ENCODE peak calls at places on chromosomes 13 and 19, in six cellular contexts. D, E, T, M, F and J are unnamed samples. For H3K4me1, H3K9me3 and H3K27me3, the result is how much of the 10 kb centered on the place peaks cover.

GRCh38 chr13:112893570-112894422 is 75.2 kb upstream of the MCF2L start:
- DNase-seq in E (peak), D (peak), T (no peak), M (peak), F (peak), J (no peak)

GRCh38 chr13:102017248-102017647 is 384.6 kb downstream of the FGF14 start:
- DNase-seq in D (no peak), M (no peak), T (no peak), F (no peak), E (no peak), J (no peak)

GRCh38 chr19:22945560-22945959 is 57.4 kb downstream of the ZNF728 start:
- DNase-seq in M (peak), E (no peak), D (no peak), F (no peak), T (no peak), J (no peak)

GRCh38 chr19:12723643-12724426 is at the start of gene TNPO2:
- DNase-seq in M (peak), D (no peak), E (peak), F (peak), T (no peak), J (peak)

GRCh38 chr13:23667750-23668149 is 97.5 kb downstream of the TNFRSF19 start:
- DNase-seq in D (no peak), M (no peak), F (no peak), E (no peak), T (no peak), J (no peak)

GRCh38 chr13:113493315-113493951 is 2.9 kb upstream of the DCUN1D2 start:
- DNase-seq in E (peak), D (no peak), F (no peak), T (no peak), M (peak), J (no peak)

GRCh38 chr13:103730407-103730806 is 664.2 kb upstream of the SLC10A2 start:
- DNase-seq in E (no peak), F (no peak), M (no peak), T (no peak), D (no peak), J (no peak)

GRCh38 chr13:113579686-113580085 is 4.9 kb upstream of the TFDP1 start:
- DNase-seq in D (no peak), E (no peak), F (no peak), M (no peak), T (no peak), J (no peak)

GRCh38 chr13:99406799-99407201 is 94.5 kb upstream of the TM9SF2 start:
- DNase-seq in D (no peak), M (no peak), F (no peak), E (no peak), T (no peak), J (no peak)

GRCh38 chr19:294341-294818 is 3.2 kb upstream of the PLPP2 start:
- DNase-seq in D (no peak), F (peak), E (no peak), M (peak), T (no peak), J (no peak)

GRCh38 chr13:22940736-22941135 is 240.0 kb upstream of the SGCG start:
- DNase-seq in T (no peak), E (no peak), M (no peak), F (no peak), D (no peak), J (no peak)

GRCh38 chr13:102402292-102402691 is 444 bp upstream of the FGF14 start:
- DNase-seq in T (no peak), F (peak), D (no peak), E (no peak), M (peak), J (no peak)

GRCh38 chr13:71210861-71211260 is 656.1 kb downstream of the DACH1 start:
- DNase-seq in T (no peak), M (no peak), F (no peak), E (no peak), D (no peak), J (no peak)

GRCh38 chr13:95059306-95059705 is 241.9 kb downstream of the ABCC4 start:
- DNase-seq in F (no peak), T (no peak), M (no peak), D (no peak), E (no peak), J (no peak)

GRCh38 chr19:41321600-41322270 is 11.8 kb downstream of the CCDC97 start:
- DNase-seq in E (no peak), D (no peak), F (peak), T (no peak), M (peak), J (no peak)

GRCh38 chr19:6020972-6021805 is 43.2 kb upstream of the RANBP3 start:
- DNase-seq in M (no peak), F (peak), D (no peak), T (no peak), E (no peak), J (no peak)

GRCh38 chr19:2617393-2618165 is 84.9 kb downstream of the GNG7 start:
- DNase-seq in M (no peak), T (no peak), F (no peak), D (no peak), E (no peak), J (no peak)

GRCh38 chr13:81283561-81283960 is 942.6 kb upstream of the SPRY2 start:
- DNase-seq in M (no peak), D (no peak), T (no peak), E (no peak), F (no peak), J (no peak)

GRCh38 chr13:73268306-73268705 is 209.5 kb downstream of the KLF5 start:
- DNase-seq in D (peak), F (no peak), M (peak), E (peak), T (no peak), J (no peak)

GRCh38 chr19:49430678-49431329 is 5.6 kb downstream of the GFY start:
- DNase-seq in T (no peak), D (no peak), F (peak), M (no peak), E (no peak), J (no peak)

GRCh38 chr19:38152461-38153379 is 71.3 kb downstream of the DPF1 start:
- DNase-seq in T (no peak), M (peak), F (no peak), E (no peak), D (no peak), J (no peak)

GRCh38 chr19:37655689-37656491 is 625 bp upstream of the ZFP30 start:
- DNase-seq in D (peak), F (peak), E (peak), M (peak), T (peak), J (peak)

GRCh38 chr19:10420444-10421239 is at the start of gene PDE4A:
- DNase-seq in T (no peak), F (peak), E (no peak), M (no peak), D (no peak), J (no peak)

GRCh38 chr19:40673377-40673776 is 17.1 kb downstream of the NUMBL start:
- DNase-seq in T (no peak), D (no peak), M (no peak), E (no peak), F (no peak), J (no peak)

GRCh38 chr13:46667687-46668281 is 114.8 kb downstream of the LRCH1 start:
- DNase-seq in E (no peak), M (no peak), F (no peak), D (no peak), T (no peak), J (no peak)

GRCh38 chr13:58625703-58626389 is 994.3 kb downstream of the PCDH17 start:
- DNase-seq in F (no peak), D (no peak), M (no peak), E (no peak), T (no peak), J (no peak)

GRCh38 chr13:21033224-21033855 is 28.0 kb downstream of the LATS2 start:
- DNase-seq in M (no peak), F (no peak), E (no peak), T (no peak), D (no peak), J (no peak)
- H3K4me1 ChIP-seq in M (under half), F (half or more), E (under half), T (under half), D (under half), J (under half)

GRCh38 chr19:20005741-20006140 is 33.6 kb downstream of the ZNF682 start:
- DNase-seq in T (no peak), D (no peak), M (no peak), F (no peak), E (no peak), J (no peak)
- H3K9me3 ChIP-seq in T (under half), D (under half), M (under half), F (half or more), E (under half), J (under half)

GRCh38 chr19:53908106-53908932 is 759 bp upstream of the CACNG7 start:
- DNase-seq in T (no peak), F (no peak), D (no peak), E (peak), M (peak), J (peak)

GRCh38 chr19:53907690-53908089 is 1.4 kb upstream of the CACNG7 start:
- DNase-seq in E (no peak), D (no peak), F (no peak), T (no peak), M (no peak), J (no peak)

GRCh38 chr19:53910170-53910518 is 1.1 kb downstream of the CACNG7 start:
- DNase-seq in E (no peak), M (no peak), T (no peak), F (no peak), D (no peak), J (no peak)

GRCh38 chr19:53908933-53909415 is at the start of gene CACNG7:
- DNase-seq in T (no peak), D (no peak), F (no peak), M (no peak), E (no peak), J (no peak)

GRCh38 chr19:53909471-53910169 is 542 bp downstream of the CACNG7 start:
- DNase-seq in E (no peak), F (no peak), M (no peak), T (no peak), D (peak), J (no peak)
- H3K27me3 ChIP-seq in E (under half), F (half or more), M (under half), T (under half), D (half or more), J (under half)

GRCh38 chr19:43595605-43595998 is 332 bp downstream of the IRGQ start:
- DNase-seq in T (no peak), D (no peak), M (no peak), F (no peak), E (peak), J (no peak)
- H3K4me1 ChIP-seq in T (under half), D (under half), M (under half), F (under half), E (under half), J (under half)